ENCODE peak calls at places on chromosomes 13 and 19, in nine cellular contexts. One of them, this sample, is unnamed.

GRCh38 chr13:73018336-73018735 is 40.5 kb upstream of the KLF5 start:
- DNase-seq in SK-N-SH: no peak
- DNase-seq in neuronal stem cell: no peak
- DNase-seq in hepatocyte: no peak
- DNase-seq in PC-3: peak; percentile 68
- DNase-seq in astrocyte: peak; percentile 44
- DNase-seq in PC-9: peak; percentile 72
- DNase-seq in A549: peak; percentile 35
- DNase-seq in IMR-90: peak; percentile 50
- DNase-seq in this sample: no peak

GRCh38 chr19:17441241-17442135 is 7.0 kb downstream of the TMEM221 start:
- DNase-seq in SK-N-SH: peak; percentile 68
- DNase-seq in neuronal stem cell: no peak
- DNase-seq in hepatocyte: no peak
- DNase-seq in PC-3: peak; percentile 43
- DNase-seq in astrocyte: peak; percentile 68
- DNase-seq in PC-9: peak; percentile 57
- DNase-seq in A549: peak; percentile 38
- DNase-seq in IMR-90: no peak
- DNase-seq in this sample: peak; percentile 59

GRCh38 chr13:58495668-58496067 is 864.1 kb downstream of the PCDH17 start:
- DNase-seq in SK-N-SH: no peak
- DNase-seq in neuronal stem cell: no peak
- DNase-seq in hepatocyte: no peak
- DNase-seq in PC-3: no peak
- DNase-seq in astrocyte: no peak
- DNase-seq in PC-9: no peak
- DNase-seq in A549: no peak
- DNase-seq in IMR-90: no peak
- DNase-seq in this sample: no peak

GRCh38 chr19:34393629-34394028 is 10.6 kb upstream of the PDCD2L start:
- DNase-seq in SK-N-SH: no peak
- DNase-seq in neuronal stem cell: no peak
- DNase-seq in hepatocyte: no peak
- DNase-seq in PC-3: no peak
- DNase-seq in astrocyte: no peak
- DNase-seq in PC-9: no peak
- DNase-seq in A549: no peak
- DNase-seq in IMR-90: no peak
- DNase-seq in this sample: no peak

GRCh38 chr19:18501832-18502231 is 20.0 kb downstream of the ELL start:
- DNase-seq in SK-N-SH: no peak
- DNase-seq in neuronal stem cell: no peak
- DNase-seq in hepatocyte: no peak
- DNase-seq in PC-3: no peak
- DNase-seq in astrocyte: no peak
- DNase-seq in PC-9: no peak
- DNase-seq in A549: no peak
- DNase-seq in IMR-90: no peak
- DNase-seq in this sample: no peak

GRCh38 chr19:7869453-7869909 is 4.7 kb downstream of the PRR36 start:
- DNase-seq in SK-N-SH: peak; percentile 84
- DNase-seq in neuronal stem cell: no peak
- DNase-seq in hepatocyte: peak; percentile 87
- DNase-seq in PC-3: peak; percentile 80
- DNase-seq in astrocyte: no peak
- DNase-seq in PC-9: peak; percentile 63
- DNase-seq in A549: peak; percentile 84
- DNase-seq in IMR-90: peak; percentile 28
- DNase-seq in this sample: peak; percentile 75

GRCh38 chr19:46890423-46891170 is 29.8 kb downstream of the ARHGAP35 start:
- DNase-seq in SK-N-SH: no peak
- DNase-seq in neuronal stem cell: no peak
- DNase-seq in hepatocyte: peak; percentile 82
- DNase-seq in PC-3: peak; percentile 92
- DNase-seq in astrocyte: peak; percentile 84
- DNase-seq in PC-9: peak; percentile 97
- DNase-seq in A549: peak; percentile 87
- DNase-seq in IMR-90: peak; percentile 92
- DNase-seq in this sample: no peak

GRCh38 chr13:80379245-80379644 is 38.3 kb upstream of the SPRY2 start:
- DNase-seq in SK-N-SH: no peak
- DNase-seq in neuronal stem cell: no peak
- DNase-seq in hepatocyte: peak; percentile 14
- DNase-seq in PC-3: peak; percentile 85
- DNase-seq in astrocyte: peak; percentile 48
- DNase-seq in PC-9: no peak
- DNase-seq in A549: peak; percentile 49
- DNase-seq in IMR-90: peak; percentile 43
- DNase-seq in this sample: no peak

GRCh38 chr13:33633701-33634525 is 184.0 kb upstream of the RFC3 start:
- DNase-seq in SK-N-SH: no peak
- DNase-seq in neuronal stem cell: no peak
- DNase-seq in hepatocyte: no peak
- DNase-seq in PC-3: peak; percentile 30
- DNase-seq in astrocyte: peak; percentile 32
- DNase-seq in PC-9: no peak
- DNase-seq in A549: peak; percentile 30
- DNase-seq in IMR-90: peak; percentile 40
- DNase-seq in this sample: no peak

GRCh38 chr19:43783636-43784035 is 2.9 kb upstream of the KCNN4 start:
- DNase-seq in SK-N-SH: no peak
- DNase-seq in neuronal stem cell: no peak
- DNase-seq in hepatocyte: no peak
- DNase-seq in PC-3: no peak
- DNase-seq in astrocyte: no peak
- DNase-seq in PC-9: no peak
- DNase-seq in A549: no peak
- DNase-seq in IMR-90: no peak
- DNase-seq in this sample: no peak

GRCh38 chr19:53057904-53058579 is 13.5 kb downstream of the ERVV-2 start:
- DNase-seq in SK-N-SH: peak; percentile 72
- DNase-seq in neuronal stem cell: no peak
- DNase-seq in hepatocyte: peak; percentile 86
- DNase-seq in PC-3: peak; percentile 30
- DNase-seq in astrocyte: no peak
- DNase-seq in PC-9: no peak
- DNase-seq in A549: no peak
- DNase-seq in IMR-90: no peak
- DNase-seq in this sample: no peak

GRCh38 chr13:51420681-51421476 is 32.0 kb downstream of the INTS6 start:
- DNase-seq in SK-N-SH: no peak
- DNase-seq in neuronal stem cell: no peak
- DNase-seq in hepatocyte: no peak
- DNase-seq in PC-3: no peak
- DNase-seq in astrocyte: no peak
- DNase-seq in PC-9: no peak
- DNase-seq in A549: no peak
- DNase-seq in IMR-90: no peak
- DNase-seq in this sample: peak; percentile 60

GRCh38 chr19:15324791-15325519 is 7.4 kb downstream of the BRD4 start:
- DNase-seq in SK-N-SH: no peak
- DNase-seq in neuronal stem cell: no peak
- DNase-seq in hepatocyte: no peak
- DNase-seq in PC-3: no peak
- DNase-seq in astrocyte: no peak
- DNase-seq in PC-9: no peak
- DNase-seq in A549: no peak
- DNase-seq in IMR-90: no peak
- DNase-seq in this sample: no peak

GRCh38 chr19:14368011-14368513 is 13.2 kb upstream of the ADGRE5 start:
- DNase-seq in SK-N-SH: no peak
- DNase-seq in neuronal stem cell: no peak
- DNase-seq in hepatocyte: no peak
- DNase-seq in PC-3: no peak
- DNase-seq in astrocyte: no peak
- DNase-seq in PC-9: no peak
- DNase-seq in A549: no peak
- DNase-seq in IMR-90: no peak
- DNase-seq in this sample: peak; percentile 34

GRCh38 chr19:46635920-46636761 is at the start of gene GNG8:
- DNase-seq in SK-N-SH: no peak
- DNase-seq in neuronal stem cell: no peak
- DNase-seq in hepatocyte: no peak
- DNase-seq in PC-3: no peak
- DNase-seq in astrocyte: no peak
- DNase-seq in PC-9: no peak
- DNase-seq in A549: no peak
- DNase-seq in IMR-90: no peak
- DNase-seq in this sample: no peak

GRCh38 chr13:102571075-102571474 is 25.7 kb upstream of the TPP2 start:
- DNase-seq in SK-N-SH: peak; percentile 37
- DNase-seq in neuronal stem cell: no peak
- DNase-seq in hepatocyte: no peak
- DNase-seq in PC-3: peak; percentile 18
- DNase-seq in astrocyte: no peak
- DNase-seq in PC-9: no peak
- DNase-seq in A549: no peak
- DNase-seq in IMR-90: no peak
- DNase-seq in this sample: no peak

GRCh38 chr13:99969368-99969933 is 2.1 kb downstream of the ZIC5 start:
- DNase-seq in SK-N-SH: peak; percentile 56
- DNase-seq in neuronal stem cell: no peak
- DNase-seq in hepatocyte: no peak
- DNase-seq in PC-3: no peak
- DNase-seq in astrocyte: no peak
- DNase-seq in PC-9: no peak
- DNase-seq in A549: no peak
- DNase-seq in IMR-90: no peak
- DNase-seq in this sample: no peak

GRCh38 chr19:46065486-46065885 is 24.7 kb upstream of the IGFL4 start:
- DNase-seq in SK-N-SH: no peak
- DNase-seq in neuronal stem cell: no peak
- DNase-seq in hepatocyte: no peak
- DNase-seq in PC-3: peak; percentile 63
- DNase-seq in astrocyte: peak; percentile 65
- DNase-seq in PC-9: peak; percentile 87
- DNase-seq in A549: peak; percentile 16
- DNase-seq in IMR-90: no peak
- DNase-seq in this sample: no peak

GRCh38 chr13:44396963-44397580 is 23.4 kb downstream of the SERP2 start:
- DNase-seq in SK-N-SH: peak; percentile 77
- DNase-seq in neuronal stem cell: peak; percentile 78
- DNase-seq in hepatocyte: peak; percentile 70
- DNase-seq in PC-3: no peak
- DNase-seq in astrocyte: peak; percentile 42
- DNase-seq in PC-9: no peak
- DNase-seq in A549: no peak
- DNase-seq in IMR-90: peak; percentile 26
- DNase-seq in this sample: no peak
- H3K4me2 ChIP-seq in SK-N-SH: no peak overlapping the region
- H3K4me2 ChIP-seq in neuronal stem cell: no peak overlapping the region
- H3K4me2 ChIP-seq in hepatocyte: peak overlapping the region; percentile 53
- H3K4me2 ChIP-seq in PC-3: no peak overlapping the region
- H3K4me2 ChIP-seq in astrocyte: peak overlapping the region; percentile 10
- H3K4me2 ChIP-seq in PC-9: no peak overlapping the region
- H3K4me2 ChIP-seq in A549: no peak overlapping the region
- H3K4me2 ChIP-seq in IMR-90: no peak overlapping the region
- H3K4me2 ChIP-seq in this sample: no peak overlapping the region

GRCh38 chr19:3606174-3606689 is 443 bp downstream of the TBXA2R start:
- DNase-seq in SK-N-SH: peak; percentile 78
- DNase-seq in neuronal stem cell: no peak
- DNase-seq in hepatocyte: no peak
- DNase-seq in PC-3: peak; percentile 35
- DNase-seq in astrocyte: no peak
- DNase-seq in PC-9: peak; percentile 40
- DNase-seq in A549: no peak
- DNase-seq in IMR-90: no peak
- DNase-seq in this sample: no peak
- H3K4me2 ChIP-seq in SK-N-SH: peak overlapping the region; percentile 99
- H3K4me2 ChIP-seq in neuronal stem cell: peak overlapping the region; percentile 54
- H3K4me2 ChIP-seq in hepatocyte: peak overlapping the region; percentile 82
- H3K4me2 ChIP-seq in PC-3: peak overlapping the region; percentile 88
- H3K4me2 ChIP-seq in astrocyte: peak overlapping the region; percentile 84
- H3K4me2 ChIP-seq in PC-9: peak overlapping the region; percentile 68
- H3K4me2 ChIP-seq in A549: peak overlapping the region; percentile 84
- H3K4me2 ChIP-seq in IMR-90: peak overlapping the region; percentile 52
- H3K4me2 ChIP-seq in this sample: no peak overlapping the region

GRCh38 chr19:40584007-40584406 is 7.3 kb downstream of the SHKBP1 start:
- DNase-seq in SK-N-SH: peak; percentile 31
- DNase-seq in neuronal stem cell: no peak
- DNase-seq in hepatocyte: no peak
- DNase-seq in PC-3: peak; percentile 56
- DNase-seq in astrocyte: no peak
- DNase-seq in PC-9: no peak
- DNase-seq in A549: peak; percentile 88
- DNase-seq in IMR-90: no peak
- DNase-seq in this sample: no peak

GRCh38 chr19:40581531-40581930 is 4.9 kb downstream of the SHKBP1 start:
- DNase-seq in SK-N-SH: no peak
- DNase-seq in neuronal stem cell: no peak
- DNase-seq in hepatocyte: no peak
- DNase-seq in PC-3: no peak
- DNase-seq in astrocyte: no peak
- DNase-seq in PC-9: no peak
- DNase-seq in A549: no peak
- DNase-seq in IMR-90: no peak
- DNase-seq in this sample: no peak

GRCh38 chr19:40582467-40582866 is 5.8 kb downstream of the SHKBP1 start:
- DNase-seq in SK-N-SH: no peak
- DNase-seq in neuronal stem cell: no peak
- DNase-seq in hepatocyte: no peak
- DNase-seq in PC-3: no peak
- DNase-seq in astrocyte: no peak
- DNase-seq in PC-9: no peak
- DNase-seq in A549: no peak
- DNase-seq in IMR-90: no peak
- DNase-seq in this sample: no peak

GRCh38 chr19:40585241-40585640 is 8.6 kb downstream of the SHKBP1 start:
- DNase-seq in SK-N-SH: no peak
- DNase-seq in neuronal stem cell: no peak
- DNase-seq in hepatocyte: no peak
- DNase-seq in PC-3: no peak
- DNase-seq in astrocyte: no peak
- DNase-seq in PC-9: no peak
- DNase-seq in A549: no peak
- DNase-seq in IMR-90: no peak
- DNase-seq in this sample: no peak

GRCh38 chr19:40583283-40583682 is 6.6 kb downstream of the SHKBP1 start:
- DNase-seq in SK-N-SH: no peak
- DNase-seq in neuronal stem cell: no peak
- DNase-seq in hepatocyte: no peak
- DNase-seq in PC-3: no peak
- DNase-seq in astrocyte: no peak
- DNase-seq in PC-9: no peak
- DNase-seq in A549: no peak
- DNase-seq in IMR-90: no peak
- DNase-seq in this sample: no peak
- H3K4me2 ChIP-seq in SK-N-SH: no peak overlapping the region
- H3K4me2 ChIP-seq in neuronal stem cell: no peak overlapping the region
- H3K4me2 ChIP-seq in hepatocyte: no peak overlapping the region
- H3K4me2 ChIP-seq in PC-3: no peak overlapping the region
- H3K4me2 ChIP-seq in astrocyte: no peak overlapping the region
- H3K4me2 ChIP-seq in PC-9: no peak overlapping the region
- H3K4me2 ChIP-seq in A549: peak overlapping the region; percentile 2
- H3K4me2 ChIP-seq in IMR-90: no peak overlapping the region
- H3K4me2 ChIP-seq in this sample: no peak overlapping the region

DNA sequence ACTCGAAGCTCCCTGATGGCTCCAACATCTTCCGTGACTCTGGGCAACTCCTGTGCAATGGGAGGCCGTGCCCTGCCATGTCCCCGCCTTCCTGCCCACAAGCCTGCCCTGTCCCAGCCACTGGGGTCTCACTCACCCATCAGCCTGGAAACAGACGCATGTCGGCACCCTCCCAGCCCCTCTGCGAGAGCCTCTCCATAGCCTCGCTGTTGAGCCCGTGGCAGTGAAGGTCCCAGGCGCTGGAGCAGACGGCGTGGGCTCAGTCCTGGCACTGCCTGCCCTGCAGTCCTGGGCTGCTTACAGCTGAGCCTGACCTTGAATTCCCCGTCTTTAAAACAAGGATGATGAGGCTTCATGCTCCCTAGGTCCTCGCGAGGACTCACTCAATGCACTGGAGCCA is 37.0 kb downstream of the MCF2L start:
- DNase-seq in SK-N-SH: no peak
- DNase-seq in neuronal stem cell: no peak
- DNase-seq in hepatocyte: no peak
- DNase-seq in PC-3: no peak
- DNase-seq in astrocyte: no peak
- DNase-seq in PC-9: no peak
- DNase-seq in A549: no peak
- DNase-seq in IMR-90: no peak
- DNase-seq in this sample: no peak
- H3K4me2 ChIP-seq in SK-N-SH: no peak overlapping the region
- H3K4me2 ChIP-seq in neuronal stem cell: no peak overlapping the region
- H3K4me2 ChIP-seq in hepatocyte: no peak overlapping the region
- H3K4me2 ChIP-seq in PC-3: no peak overlapping the region
- H3K4me2 ChIP-seq in astrocyte: no peak overlapping the region
- H3K4me2 ChIP-seq in PC-9: no peak overlapping the region
- H3K4me2 ChIP-seq in A549: no peak overlapping the region
- H3K4me2 ChIP-seq in IMR-90: no peak overlapping the region
- H3K4me2 ChIP-seq in this sample: no peak overlapping the region